ENCODE peak calls at places on chromosome 19, in four cellular contexts. G is SJSA1; P is sigmoid colon; Z is CD8-positive, alpha-beta memory T cell. V is an unnamed sample.

GRCh38 chr19:45791744-45792481 is 732 bp downstream of the DMWD start:
- DNase-seq in Z (no peak), P (no peak), G (no peak), V (peak; percentile 77)

GRCh38 chr19:33496496-33496895 is 25.1 kb downstream of the PEPD start:
- DNase-seq in G (no peak), P (peak; percentile 22), Z (no peak), V (peak; percentile 28)

GRCh38 chr19:40411125-40411842 is 1.9 kb downstream of the PRX start:
- DNase-seq in Z (no peak), G (no peak), P (no peak), V (no peak)

GRCh38 chr19:719636-720377 is 11.1 kb downstream of the PALM start:
- DNase-seq in G (no peak), Z (no peak), P (no peak), V (peak; percentile 82)

GRCh38 chr19:3586124-3586626 is 897 bp downstream of the GIPC3 start:
- DNase-seq in G (no peak), Z (no peak), P (no peak), V (no peak)

GRCh38 chr19:47111081-47111589 is 2.4 kb downstream of the ZC3H4 start:
- DNase-seq in P (peak; percentile 71), Z (peak; percentile 59), G (peak; percentile 50), V (no peak)

GRCh38 chr19:58296086-58296485 is 9.1 kb upstream of the ERVK3-1 start:
- DNase-seq in Z (no peak), G (no peak), P (no peak), V (no peak)

GRCh38 chr19:7845390-7846179 is 15.6 kb downstream of the EVI5L start:
- DNase-seq in P (no peak), G (no peak), Z (no peak), V (no peak)

GRCh38 chr19:57615346-57615745 is 1.3 kb downstream of the ZNF134 start:
- DNase-seq in P (no peak), G (no peak), Z (no peak), V (no peak)

GRCh38 chr19:16325161-16325527 is 518 bp downstream of the KLF2 start:
- DNase-seq in P (peak; percentile 82), Z (peak; percentile 74), G (no peak), V (no peak)

GRCh38 chr19:47421844-47422395 is 2.6 kb upstream of the MEIS3 start:
- DNase-seq in G (no peak), P (no peak), Z (no peak), V (no peak)

GRCh38 chr19:35213678-35214632 is 14.6 kb downstream of the FAM187B start:
- DNase-seq in G (no peak), P (peak; percentile 82), Z (peak; percentile 92), V (peak; percentile 84)
- H3K27ac ChIP-seq in G (no peak overlapping the region), P (peak overlapping the region; percentile 50), Z (peak overlapping the region; percentile 86), V (no peak overlapping the region)

GRCh38 chr19:5654931-5655330 is 25.4 kb downstream of the MICOS13 start:
- DNase-seq in P (peak; percentile 30), G (no peak), Z (no peak), V (no peak)

GRCh38 chr19:5655412-5655811 is 24.9 kb downstream of the MICOS13 start:
- DNase-seq in G (no peak), P (no peak), Z (no peak), V (no peak)

GRCh38 chr19:5651361-5651760 is 28.5 kb downstream of the SAFB start:
- DNase-seq in Z (no peak), G (no peak), P (peak; percentile 39), V (no peak)

GRCh38 chr19:5648464-5648863 is 25.6 kb downstream of the SAFB start:
- DNase-seq in Z (no peak), G (no peak), P (no peak), V (no peak)

GRCh38 chr19:5652261-5652660 is 28.1 kb downstream of the MICOS13 start:
- DNase-seq in G (no peak), Z (no peak), P (peak; percentile 39), V (no peak)
- H3K4me3 ChIP-seq in G (no peak overlapping the region), Z (no peak overlapping the region), P (no peak overlapping the region), V (no peak overlapping the region)

DNA sequence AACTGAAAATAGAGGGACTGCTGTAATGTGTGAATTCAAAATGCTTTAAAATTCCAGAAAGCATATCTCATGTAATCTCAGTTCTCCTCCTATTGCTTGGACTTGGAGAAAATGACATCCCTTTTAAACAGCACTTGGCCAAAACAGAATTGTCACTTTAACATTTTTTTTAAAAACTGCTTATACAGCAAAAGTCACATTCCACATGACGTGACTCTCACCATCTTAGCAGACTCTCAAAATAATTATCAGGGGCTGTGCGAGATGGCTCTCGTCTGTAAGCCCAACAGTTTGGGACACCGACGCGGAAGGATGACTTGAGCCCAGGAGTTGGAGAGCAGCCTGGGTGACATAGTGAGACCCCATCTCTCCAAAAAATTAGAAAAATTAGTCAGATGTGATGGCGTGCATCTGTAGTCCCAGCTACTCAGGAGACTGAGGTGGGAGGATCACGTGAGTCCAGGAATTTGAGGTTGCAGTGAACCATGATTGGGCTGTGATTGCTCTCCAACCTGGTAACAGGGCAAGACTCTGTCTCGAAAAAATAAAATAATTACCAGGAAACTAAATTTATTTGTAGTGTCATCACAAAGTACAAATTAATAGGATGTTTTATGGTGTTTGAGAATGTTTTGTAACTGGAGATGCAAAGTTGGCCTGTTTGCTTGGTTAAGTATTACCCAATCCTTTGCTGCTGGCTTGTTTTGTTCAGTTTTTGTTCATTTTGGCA is 8.8 kb downstream of the SAFB start:
- DNase-seq in P (no peak), G (no peak), Z (no peak), V (no peak)
- H3K36me3 ChIP-seq in P (peaks cover 39% of the 10 kb centered on the region), G (peaks cover 76% of the 10 kb centered on the region), Z (peaks cover 22% of the 10 kb centered on the region), V (peaks cover 28% of the 10 kb centered on the region)

GRCh38 chr19:10830370-10830769 is 5.6 kb downstream of the TMED1 start:
- DNase-seq in Z (no peak), P (no peak), G (no peak), V (no peak)

GRCh38 chr19:10829967-10830366 is 6.0 kb downstream of the TMED1 start:
- DNase-seq in G (no peak), Z (no peak), P (no peak), V (peak; percentile 79)

GRCh38 chr19:10832659-10833296 is 3.2 kb downstream of the TMED1 start:
- DNase-seq in G (no peak), Z (no peak), P (no peak), V (peak; percentile 80)

GRCh38 chr19:10830941-10831779 is 4.9 kb downstream of the TMED1 start:
- DNase-seq in P (no peak), G (no peak), Z (no peak), V (no peak)

GRCh38 chr19:10831980-10832658 is 3.9 kb downstream of the TMED1 start:
- DNase-seq in Z (no peak), G (no peak), P (no peak), V (peak; percentile 63)
- H3K27ac ChIP-seq in Z (no peak overlapping the region), G (no peak overlapping the region), P (no peak overlapping the region), V (no peak overlapping the region)

DNA sequence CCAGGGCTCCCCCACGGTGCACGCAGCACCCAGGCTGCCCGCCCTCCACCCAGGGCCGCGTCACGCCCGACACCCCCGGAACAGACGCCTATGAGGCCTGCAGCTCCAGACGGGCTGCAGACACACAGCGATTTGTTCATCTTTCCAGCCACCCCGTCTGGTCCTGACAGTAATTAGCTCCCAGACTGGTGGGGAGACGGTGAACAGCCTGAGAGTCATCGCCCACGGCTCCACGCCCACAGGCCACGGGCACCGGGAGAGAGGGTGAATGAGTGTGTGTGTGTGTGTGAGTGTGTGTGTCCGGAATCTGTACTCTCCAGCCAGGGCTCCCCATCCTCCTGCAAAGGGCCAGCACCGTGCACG is 18.1 kb downstream of the GADD45B start:
- DNase-seq in G (peak; percentile 48), P (no peak), Z (no peak), V (no peak)
- H3K4me3 ChIP-seq in G (peak overlapping the region; percentile 34), P (peak overlapping the region; percentile 58), Z (peak overlapping the region; percentile 77), V (peak overlapping the region; percentile 75)

DNA sequence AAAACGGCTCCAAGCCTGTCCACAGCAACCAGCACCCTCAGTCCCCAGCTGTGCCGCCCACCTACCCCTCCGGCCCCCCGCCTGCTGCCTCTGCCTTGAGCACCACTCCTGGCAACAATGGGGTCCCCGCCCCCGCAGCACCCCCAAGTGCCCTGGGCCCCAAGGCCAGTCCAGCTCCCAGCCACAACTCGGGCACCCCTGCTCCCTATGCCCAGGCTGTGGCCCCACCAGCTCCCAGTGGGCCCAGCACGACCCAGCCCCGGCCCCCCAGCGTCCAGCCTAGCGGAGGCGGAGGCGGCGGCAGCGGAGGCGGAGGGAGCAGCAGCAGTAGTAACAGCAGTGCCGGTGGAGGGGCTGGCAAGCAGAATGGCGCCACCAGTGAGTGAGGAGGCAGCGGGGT is 10.6 kb downstream of the CNOT3 start:
- DNase-seq in P (no peak), Z (no peak), G (no peak), V (peak; percentile 77)
- H3K36me3 ChIP-seq in P (peaks cover 100% of the 10 kb centered on the region), Z (peaks cover 75% of the 10 kb centered on the region), G (peaks cover 98% of the 10 kb centered on the region), V (peaks cover 61% of the 10 kb centered on the region)

DNA sequence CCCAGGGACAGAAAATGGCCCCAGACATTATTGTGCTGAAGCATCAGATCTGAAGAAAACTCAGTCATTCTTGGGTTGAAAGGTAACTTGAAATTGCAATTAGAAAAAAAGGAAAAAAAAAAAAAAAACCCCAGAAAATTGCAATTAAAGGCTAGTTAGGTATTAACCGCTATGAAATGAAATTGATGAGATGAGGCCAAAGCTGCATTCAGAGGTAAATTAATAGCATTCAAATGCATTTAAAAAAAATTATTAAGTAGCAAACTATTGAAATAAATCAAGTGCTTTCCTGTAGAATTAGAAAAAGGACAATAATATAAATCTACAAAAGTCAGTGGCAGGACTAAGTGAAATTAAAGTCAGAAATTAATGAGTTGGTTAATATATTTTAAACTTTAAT is 6.4 kb downstream of the PGLS start:
- DNase-seq in P (no peak), G (no peak), Z (no peak), V (no peak)
- H3K27ac ChIP-seq in P (no peak overlapping the region), G (no peak overlapping the region), Z (no peak overlapping the region), V (no peak overlapping the region)

GRCh38 chr19:29212614-29213573 is at the start of gene UQCRFS1:
- DNase-seq in G (peak; percentile 84), Z (peak; percentile 96), P (peak; percentile 97), V (peak; percentile 98)

GRCh38 chr19:29214411-29214810 is 1.5 kb upstream of the UQCRFS1 start:
- DNase-seq in P (no peak), G (no peak), Z (no peak), V (no peak)

GRCh38 chr19:29215322-29215845 is 2.4 kb upstream of the UQCRFS1 start:
- DNase-seq in Z (no peak), G (no peak), P (no peak), V (no peak)

GRCh38 chr19:29217591-29217990 is 4.6 kb upstream of the UQCRFS1 start:
- DNase-seq in P (no peak), Z (no peak), G (no peak), V (no peak)

GRCh38 chr19:29216021-29216420 is 3.1 kb upstream of the UQCRFS1 start:
- DNase-seq in G (no peak), Z (no peak), P (no peak), V (no peak)
- H3K4me3 ChIP-seq in G (no peak overlapping the region), Z (no peak overlapping the region), P (no peak overlapping the region), V (no peak overlapping the region)

DNA sequence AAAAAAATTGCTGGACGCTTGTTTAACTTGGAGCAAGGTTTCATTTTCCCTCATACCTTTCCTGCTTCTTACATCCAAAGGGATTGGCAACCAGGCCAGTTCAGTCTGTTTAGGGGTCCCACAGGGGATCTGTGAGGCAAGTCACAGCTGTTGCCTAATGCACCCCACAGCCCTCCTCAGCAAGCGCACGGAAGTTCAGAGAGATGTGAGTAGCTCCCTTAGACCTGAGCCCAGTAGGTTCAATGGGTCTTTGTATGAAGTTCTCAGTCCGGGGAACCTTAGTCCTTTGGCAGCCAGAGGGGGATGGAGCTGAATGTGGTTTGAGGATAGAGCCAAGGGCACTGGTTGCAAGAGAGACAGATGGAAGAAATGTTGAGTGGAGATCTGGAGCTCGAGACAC is 13.0 kb downstream of the SAMD4B start:
- DNase-seq in Z (no peak), P (no peak), G (no peak), V (no peak)
- H3K36me3 ChIP-seq in Z (peaks cover 41% of the 10 kb centered on the region), P (peaks cover 92% of the 10 kb centered on the region), G (peaks cover 90% of the 10 kb centered on the region), V (peaks cover 48% of the 10 kb centered on the region)